ENCODE peak calls at places on chromosomes 4 and X, in five cellular contexts. One of them, this sample, is unnamed. For H3K4me1, the result is how much of the 10 kb centered on the place peaks cover.

GRCh38 chrX:76420237-76420636 is 7.3 kb upstream of the MAGEE1 start:
- DNase-seq in astrocyte: no peak
- DNase-seq in HCT116: no peak
- DNase-seq in GM23248: peak
- DNase-seq in fibroblast of lung: no peak
- DNase-seq in this sample: no peak

GRCh38 chr4:16196482-16197393 is 29.5 kb downstream of the TAPT1 start:
- DNase-seq in astrocyte: peak
- DNase-seq in fibroblast of lung: peak
- DNase-seq in GM23248: peak
- DNase-seq in HCT116: peak
- DNase-seq in this sample: peak

GRCh38 chr4:185117300-185117934 is 25.6 kb upstream of the SLC25A4 start:
- DNase-seq in astrocyte: no peak
- DNase-seq in HCT116: no peak
- DNase-seq in GM23248: no peak
- DNase-seq in fibroblast of lung: no peak
- DNase-seq in this sample: no peak

GRCh38 chr4:13329340-13329850 is 154.7 kb downstream of the RAB28 start:
- DNase-seq in HCT116: no peak
- DNase-seq in fibroblast of lung: no peak
- DNase-seq in astrocyte: no peak
- DNase-seq in GM23248: no peak
- DNase-seq in this sample: no peak

GRCh38 chr4:57154191-57154590 is 44.0 kb upstream of the IGFBP7 start:
- DNase-seq in HCT116: no peak
- DNase-seq in fibroblast of lung: no peak
- DNase-seq in GM23248: peak
- DNase-seq in astrocyte: peak
- DNase-seq in this sample: peak

GRCh38 chr4:141913928-141914327 is 277.5 kb downstream of the IL15 start:
- DNase-seq in GM23248: peak
- DNase-seq in HCT116: no peak
- DNase-seq in astrocyte: no peak
- DNase-seq in fibroblast of lung: no peak
- DNase-seq in this sample: no peak

GRCh38 chr4:101211146-101211553 is 136.2 kb downstream of the PPP3CA start:
- DNase-seq in GM23248: peak
- DNase-seq in fibroblast of lung: peak
- DNase-seq in HCT116: no peak
- DNase-seq in astrocyte: peak
- DNase-seq in this sample: peak

GRCh38 chr4:62816566-62816965 is 1592.7 kb downstream of the TECRL start:
- DNase-seq in fibroblast of lung: no peak
- DNase-seq in GM23248: no peak
- DNase-seq in astrocyte: no peak
- DNase-seq in HCT116: no peak
- DNase-seq in this sample: no peak

GRCh38 chr4:21304061-21304541 is 603.8 kb downstream of the PACRGL start:
- DNase-seq in GM23248: peak
- DNase-seq in HCT116: no peak
- DNase-seq in astrocyte: no peak
- DNase-seq in fibroblast of lung: no peak
- DNase-seq in this sample: no peak

GRCh38 chr4:169385356-169385755 is 114.6 kb upstream of the SH3RF1 start:
- DNase-seq in HCT116: no peak
- DNase-seq in fibroblast of lung: peak
- DNase-seq in GM23248: peak
- DNase-seq in astrocyte: peak
- DNase-seq in this sample: no peak

GRCh38 chrX:41589634-41590270 is 99.0 kb upstream of the GPR34 start:
- DNase-seq in HCT116: no peak
- DNase-seq in fibroblast of lung: peak
- DNase-seq in GM23248: peak
- DNase-seq in astrocyte: peak
- DNase-seq in this sample: peak

GRCh38 chr4:153790962-153791551 is 2.2 kb upstream of the SFRP2 start:
- DNase-seq in HCT116: no peak
- DNase-seq in astrocyte: no peak
- DNase-seq in fibroblast of lung: no peak
- DNase-seq in GM23248: peak
- DNase-seq in this sample: no peak

GRCh38 chr4:107615809-107616208 is 104.2 kb downstream of the PAPSS1 start:
- DNase-seq in GM23248: no peak
- DNase-seq in fibroblast of lung: no peak
- DNase-seq in astrocyte: no peak
- DNase-seq in HCT116: no peak
- DNase-seq in this sample: no peak

GRCh38 chr4:112736718-112737135 is 99.8 kb downstream of the LARP7 start:
- DNase-seq in fibroblast of lung: no peak
- DNase-seq in astrocyte: no peak
- DNase-seq in GM23248: no peak
- DNase-seq in HCT116: no peak
- DNase-seq in this sample: no peak

GRCh38 chr4:60619531-60620305 is 580.4 kb upstream of the ADGRL3 start:
- DNase-seq in fibroblast of lung: no peak
- DNase-seq in HCT116: no peak
- DNase-seq in GM23248: no peak
- DNase-seq in astrocyte: peak
- DNase-seq in this sample: no peak

GRCh38 chrX:56503941-56504673 is 59.3 kb upstream of the UBQLN2 start:
- DNase-seq in astrocyte: no peak
- DNase-seq in fibroblast of lung: no peak
- DNase-seq in GM23248: peak
- DNase-seq in HCT116: no peak
- DNase-seq in this sample: no peak

GRCh38 chrX:44344194-44344593 is 722 bp upstream of the EFHC2 start:
- DNase-seq in fibroblast of lung: no peak
- DNase-seq in astrocyte: no peak
- DNase-seq in HCT116: no peak
- DNase-seq in GM23248: no peak
- DNase-seq in this sample: no peak

GRCh38 chr4:149896428-149896827 is 80.8 kb upstream of the IQCM start:
- DNase-seq in astrocyte: peak
- DNase-seq in fibroblast of lung: peak
- DNase-seq in GM23248: peak
- DNase-seq in HCT116: peak
- DNase-seq in this sample: peak

GRCh38 chr4:183905593-183906485 is 732 bp downstream of the STOX2 start:
- DNase-seq in HCT116: no peak
- DNase-seq in GM23248: peak
- DNase-seq in fibroblast of lung: peak
- DNase-seq in astrocyte: peak
- DNase-seq in this sample: peak

GRCh38 chr4:183906486-183906735 is 1.3 kb downstream of the STOX2 start:
- DNase-seq in fibroblast of lung: no peak
- DNase-seq in astrocyte: no peak
- DNase-seq in GM23248: no peak
- DNase-seq in HCT116: no peak
- DNase-seq in this sample: no peak

GRCh38 chr4:183905081-183905592 is at the start of gene STOX2:
- DNase-seq in fibroblast of lung: peak
- DNase-seq in astrocyte: peak
- DNase-seq in GM23248: peak
- DNase-seq in HCT116: no peak
- DNase-seq in this sample: peak

GRCh38 chr4:183908284-183908683 is 3.2 kb downstream of the STOX2 start:
- DNase-seq in fibroblast of lung: no peak
- DNase-seq in GM23248: no peak
- DNase-seq in HCT116: no peak
- DNase-seq in astrocyte: no peak
- DNase-seq in this sample: no peak

DNA sequence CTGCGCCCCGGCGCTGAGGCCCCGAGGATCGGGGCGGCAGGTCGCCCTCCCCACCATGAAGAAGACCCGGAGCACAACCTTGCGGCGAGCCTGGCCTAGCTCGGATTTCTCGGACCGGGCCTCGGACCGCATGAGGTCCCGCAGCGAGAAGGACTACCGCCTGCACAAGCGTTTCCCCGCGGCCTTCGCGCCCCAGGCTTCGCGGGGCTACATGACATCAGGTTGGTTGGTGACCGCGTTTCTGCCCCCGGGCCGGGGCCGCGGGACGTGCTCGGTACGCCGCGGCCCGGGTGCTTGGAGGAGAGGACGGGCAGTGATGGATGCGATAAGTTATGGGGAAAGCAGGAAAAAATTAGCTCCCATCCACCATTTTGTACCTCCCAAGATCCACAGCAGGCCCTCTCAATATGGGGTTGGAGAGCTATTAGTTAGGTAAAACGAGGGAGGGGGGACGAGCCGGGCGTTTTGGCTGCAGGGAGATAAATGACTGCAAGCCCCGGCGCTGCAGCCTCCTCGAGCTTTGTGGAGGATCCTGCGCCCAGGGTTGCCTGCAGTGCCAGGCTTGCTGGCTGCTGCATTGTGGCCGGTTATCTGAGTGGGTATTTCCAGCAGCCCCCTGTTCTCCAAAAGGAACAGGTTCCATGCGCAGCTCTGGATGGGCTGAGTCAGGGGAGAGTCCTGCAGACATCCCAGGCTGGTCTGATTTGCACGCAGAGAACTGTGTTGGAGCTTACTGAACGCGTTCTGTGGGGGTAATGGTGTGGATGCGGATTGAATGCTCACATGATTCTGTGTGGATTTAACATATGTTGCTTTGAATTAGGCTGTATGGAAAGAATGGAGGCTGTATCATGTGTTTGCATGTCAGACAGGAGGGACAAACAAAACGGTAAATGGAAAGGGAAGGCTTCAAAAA is 1.9 kb downstream of the STOX2 start:
- DNase-seq in GM23248: peak
- DNase-seq in fibroblast of lung: peak
- DNase-seq in HCT116: no peak
- DNase-seq in astrocyte: no peak
- DNase-seq in this sample: peak
- TF ChIP-seq EZH2 in GM23248: no peak
- TF ChIP-seq EZH2 in fibroblast of lung: no peak
- TF ChIP-seq EZH2 in HCT116: no peak
- TF ChIP-seq EZH2 in astrocyte: peak
- TF ChIP-seq EZH2 in this sample: peak

GRCh38 chr4:159190646-159191045 is 87.8 kb downstream of the RAPGEF2 start:
- DNase-seq in fibroblast of lung: no peak
- DNase-seq in HCT116: no peak
- DNase-seq in astrocyte: no peak
- DNase-seq in GM23248: no peak
- DNase-seq in this sample: no peak
- H3K4me1 ChIP-seq in fibroblast of lung: under half
- H3K4me1 ChIP-seq in HCT116: under half
- H3K4me1 ChIP-seq in astrocyte: under half
- H3K4me1 ChIP-seq in GM23248: under half
- H3K4me1 ChIP-seq in this sample: under half

GRCh38 chr4:121951570-121952110 is at the start of gene TRPC3:
- DNase-seq in astrocyte: peak
- DNase-seq in HCT116: no peak
- DNase-seq in GM23248: peak
- DNase-seq in fibroblast of lung: peak
- DNase-seq in this sample: peak
- TF ChIP-seq EZH2 in astrocyte: peak
- TF ChIP-seq EZH2 in HCT116: no peak
- TF ChIP-seq EZH2 in GM23248: no peak
- TF ChIP-seq EZH2 in fibroblast of lung: no peak
- TF ChIP-seq EZH2 in this sample: peak

DNA sequence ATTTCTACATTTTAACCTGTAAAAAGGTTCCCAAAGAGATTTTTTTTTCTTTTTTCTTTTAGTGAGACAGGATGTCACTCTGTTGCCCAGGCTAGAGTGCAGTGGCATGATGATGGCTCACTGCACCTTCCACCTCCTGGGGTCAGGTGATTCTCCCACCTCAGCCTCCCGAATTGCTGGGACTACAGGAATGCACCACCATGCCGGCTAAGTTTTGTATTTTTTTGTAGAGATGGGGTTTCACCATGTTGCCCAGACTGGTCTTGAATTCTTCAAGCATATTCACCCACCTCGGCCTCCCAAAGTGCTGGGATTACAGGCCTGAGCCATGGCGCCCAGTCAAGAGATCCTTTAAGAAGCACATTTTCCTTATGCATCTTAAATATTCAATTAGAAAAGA is 12.6 kb downstream of the RHOH start:
- DNase-seq in GM23248: no peak
- DNase-seq in HCT116: no peak
- DNase-seq in fibroblast of lung: no peak
- DNase-seq in astrocyte: no peak
- DNase-seq in this sample: no peak
- H3K4me1 ChIP-seq in GM23248: under half
- H3K4me1 ChIP-seq in HCT116: under half
- H3K4me1 ChIP-seq in fibroblast of lung: under half
- H3K4me1 ChIP-seq in astrocyte: under half
- H3K4me1 ChIP-seq in this sample: half or more

DNA sequence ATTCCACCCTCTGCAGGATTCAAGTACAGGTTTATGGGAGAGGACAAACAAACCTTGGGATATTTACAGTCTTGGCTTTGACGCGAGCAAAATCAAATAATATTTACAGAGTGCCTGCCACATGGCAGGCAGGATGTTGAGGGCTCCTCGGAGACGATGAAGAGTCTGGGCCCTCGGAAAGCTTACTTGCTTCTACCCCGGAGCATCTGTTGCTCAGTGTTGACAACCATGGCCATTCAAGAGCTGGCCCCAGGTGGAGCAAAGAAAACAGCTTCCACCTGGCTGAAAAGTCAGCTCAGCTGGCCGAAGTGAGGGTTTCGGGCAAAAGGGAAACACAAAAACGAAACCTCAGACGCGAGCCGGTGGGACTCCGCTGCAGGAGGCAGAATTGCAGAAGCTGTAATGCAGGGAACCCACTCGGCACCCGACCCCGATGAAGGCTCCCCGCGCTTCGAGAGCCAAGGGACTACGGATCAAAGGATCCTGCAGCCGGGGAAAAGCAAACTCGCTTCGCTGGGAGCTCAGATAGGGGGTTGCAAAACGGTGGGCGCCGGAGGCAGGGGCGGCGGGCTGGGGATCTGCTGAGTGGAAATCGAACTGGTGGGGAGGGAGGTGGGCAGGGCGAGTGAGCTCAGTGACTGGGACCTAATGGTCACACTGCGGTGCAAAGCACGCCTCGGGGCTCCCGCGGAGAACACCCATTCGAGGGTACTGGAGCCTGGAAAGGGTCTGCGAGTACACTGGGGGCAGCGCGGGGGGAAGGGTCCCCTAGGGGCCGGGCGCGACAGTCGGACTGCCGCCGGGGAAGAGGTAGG is 777 bp downstream of the ATP8A1 start:
- DNase-seq in HCT116: no peak
- DNase-seq in GM23248: peak
- DNase-seq in astrocyte: no peak
- DNase-seq in fibroblast of lung: no peak
- DNase-seq in this sample: peak
- TF ChIP-seq EZH2 in HCT116: no peak
- TF ChIP-seq EZH2 in GM23248: no peak
- TF ChIP-seq EZH2 in astrocyte: no peak
- TF ChIP-seq EZH2 in fibroblast of lung: no peak
- TF ChIP-seq EZH2 in this sample: no peak

GRCh38 chr4:1854752-1855151 is 1.2 kb downstream of the LETM1 start:
- DNase-seq in fibroblast of lung: no peak
- DNase-seq in astrocyte: no peak
- DNase-seq in HCT116: no peak
- DNase-seq in GM23248: no peak
- DNase-seq in this sample: no peak
- H3K4me1 ChIP-seq in fibroblast of lung: under half
- H3K4me1 ChIP-seq in astrocyte: under half
- H3K4me1 ChIP-seq in HCT116: under half
- H3K4me1 ChIP-seq in GM23248: under half
- H3K4me1 ChIP-seq in this sample: under half

GRCh38 chrX:86724277-86724676 is 576.0 kb downstream of the DACH2 start:
- DNase-seq in fibroblast of lung: no peak
- DNase-seq in HCT116: no peak
- DNase-seq in astrocyte: no peak
- DNase-seq in GM23248: no peak
- DNase-seq in this sample: no peak
- TF ChIP-seq EZH2 in fibroblast of lung: no peak
- TF ChIP-seq EZH2 in HCT116: no peak
- TF ChIP-seq EZH2 in astrocyte: no peak
- TF ChIP-seq EZH2 in GM23248: no peak
- TF ChIP-seq EZH2 in this sample: no peak

GRCh38 chr4:173934933-173935620 is 348.4 kb downstream of the FBXO8 start:
- DNase-seq in HCT116: no peak
- DNase-seq in fibroblast of lung: no peak
- DNase-seq in astrocyte: no peak
- DNase-seq in GM23248: no peak
- DNase-seq in this sample: no peak
- H3K4me1 ChIP-seq in HCT116: under half
- H3K4me1 ChIP-seq in fibroblast of lung: under half
- H3K4me1 ChIP-seq in astrocyte: under half
- H3K4me1 ChIP-seq in GM23248: under half
- H3K4me1 ChIP-seq in this sample: under half

This sample was measured in A673.